ENCODE peak calls at places on chromosomes 5 and 9, in ten cellular contexts. B is GM13976; O is COR-L47; M is KBM-7; D is CD4-positive, CD25-positive, alpha-beta regulatory T cell; H is GDM1; C is WERI-Rb-1; T is DMS79; X is lung microvascular endothelial cell; Y is AG08396. V is an unnamed sample.

GRCh38 chr5:103565711-103566110 is 3.1 kb upstream of the NUDT12 start:
- DNase-seq in B (no peak), O (no peak), M (no peak), D (no peak), H (no peak), C (no peak), T (no peak), X (no peak), Y (no peak), V (no peak)

GRCh38 chr5:158074992-158075769 is 216.2 kb upstream of the CLINT1 start:
- DNase-seq in B (peak; percentile 41), O (peak; percentile 55), M (peak; percentile 88), D (peak; percentile 55), H (peak; percentile 1), C (peak; percentile 52), T (peak; percentile 0), X (peak; percentile 66), Y (peak; percentile 67), V (peak; percentile 76)

GRCh38 chr5:140344683-140345423 is 1.6 kb downstream of the HBEGF start:
- DNase-seq in B (no peak), O (no peak), M (no peak), D (no peak), H (no peak), C (no peak), T (no peak), X (peak; percentile 47), Y (peak; percentile 49), V (no peak)

GRCh38 chr5:133247145-133247709 is 195.4 kb downstream of the HSPA4 start:
- DNase-seq in B (no peak), O (peak; percentile 77), M (no peak), D (no peak), H (no peak), C (no peak), T (no peak), X (no peak), Y (no peak), V (peak; percentile 27)

GRCh38 chr5:2131196-2131595 is 248.5 kb upstream of the IRX4 start:
- DNase-seq in B (no peak), O (no peak), M (no peak), D (no peak), H (no peak), C (no peak), T (no peak), X (no peak), Y (no peak), V (no peak)

GRCh38 chr5:83475540-83476469 is 4.3 kb downstream of the VCAN start:
- DNase-seq in B (no peak), O (no peak), M (no peak), D (no peak), H (no peak), C (no peak), T (no peak), X (peak; percentile 39), Y (peak; percentile 73), V (no peak)

GRCh38 chr9:19975499-19975898 is 186.7 kb upstream of the SLC24A2 start:
- DNase-seq in B (no peak), O (no peak), M (no peak), D (no peak), H (no peak), C (no peak), T (no peak), X (peak; percentile 58), Y (no peak), V (no peak)

GRCh38 chr9:116951588-116952433 is 264.7 kb downstream of the TRIM32 start:
- DNase-seq in B (peak; percentile 54), O (no peak), M (no peak), D (no peak), H (no peak), C (no peak), T (no peak), X (no peak), Y (peak; percentile 87), V (no peak)

GRCh38 chr5:161219816-161220215 is 326.7 kb downstream of the GABRB2 start:
- DNase-seq in B (no peak), O (no peak), M (no peak), D (no peak), H (no peak), C (no peak), T (no peak), X (no peak), Y (no peak), V (no peak)

GRCh38 chr5:54804521-54804920 is 180.9 kb downstream of the ESM1 start:
- DNase-seq in B (no peak), O (no peak), M (no peak), D (no peak), H (no peak), C (no peak), T (no peak), X (no peak), Y (no peak), V (no peak)

GRCh38 chr9:90012825-90013425 is 408.1 kb downstream of the GADD45G start:
- DNase-seq in B (no peak), O (peak; percentile 23), M (no peak), D (no peak), H (no peak), C (no peak), T (no peak), X (no peak), Y (no peak), V (no peak)

GRCh38 chr5:407051-407450 is 35.9 kb upstream of the EXOC3 start:
- DNase-seq in B (no peak), O (no peak), M (no peak), D (no peak), H (no peak), C (no peak), T (no peak), X (peak; percentile 91), Y (no peak), V (no peak)

GRCh38 chr5:84260939-84261338 is 123.7 kb downstream of the EDIL3 start:
- DNase-seq in B (no peak), O (no peak), M (no peak), D (no peak), H (no peak), C (no peak), T (no peak), X (no peak), Y (no peak), V (no peak)

GRCh38 chr5:5351288-5352089 is 71.0 kb upstream of the ICE1 start:
- DNase-seq in B (no peak), O (no peak), M (no peak), D (no peak), H (no peak), C (no peak), T (no peak), X (no peak), Y (no peak), V (no peak)

GRCh38 chr5:153533546-153533945 is 43.1 kb downstream of the GRIA1 start:
- DNase-seq in B (no peak), O (no peak), M (no peak), D (no peak), H (no peak), C (no peak), T (no peak), X (no peak), Y (no peak), V (no peak)

GRCh38 chr9:27086818-27087680 is 22.0 kb upstream of the TEK start:
- DNase-seq in B (no peak), O (no peak), M (no peak), D (no peak), H (no peak), C (no peak), T (no peak), X (no peak), Y (peak; percentile 58), V (no peak)

GRCh38 chr9:88179080-88179521 is 40.8 kb upstream of the SPATA31C2 start:
- DNase-seq in B (no peak), O (no peak), M (no peak), D (peak; percentile 27), H (no peak), C (no peak), T (no peak), X (no peak), Y (no peak), V (no peak)

GRCh38 chr9:89661391-89661949 is 56.7 kb downstream of the GADD45G start:
- DNase-seq in B (no peak), O (no peak), M (no peak), D (no peak), H (no peak), C (peak; percentile 33), T (no peak), X (no peak), Y (no peak), V (peak; percentile 24)

GRCh38 chr5:98587166-98587565 is 186.3 kb upstream of the RGMB start:
- DNase-seq in B (no peak), O (no peak), M (no peak), D (no peak), H (no peak), C (no peak), T (no peak), X (no peak), Y (no peak), V (no peak)

GRCh38 chr5:30937070-30937469 is 256.4 kb upstream of the CDH6 start:
- DNase-seq in B (no peak), O (no peak), M (no peak), D (no peak), H (no peak), C (no peak), T (no peak), X (no peak), Y (no peak), V (peak; percentile 81)

GRCh38 chr5:135034186-135034962 is at the start of gene PITX1:
- DNase-seq in B (peak; percentile 60), O (peak; percentile 66), M (peak; percentile 33), D (no peak), H (no peak), C (peak; percentile 92), T (peak; percentile 14), X (no peak), Y (peak; percentile 85), V (no peak)